ENCODE peak calls at places on chromosomes 4 and X, in nine cellular contexts. T, P, U, I, O, B, G, L and V are unnamed samples.

GRCh38 chr4:154125340-154125739 is 336.5 kb upstream of the SFRP2 start:
- DNase-seq in G (no peak), L (no peak), T (no peak), U (no peak), I (no peak), O (no peak), B (no peak), P (no peak), V (no peak)

GRCh38 chr4:146192060-146192459 is 16.5 kb downstream of the LSM6 start:
- DNase-seq in T (no peak), L (no peak), O (no peak), G (no peak), I (peak; percentile 8), U (no peak), B (no peak), P (no peak), V (no peak)

GRCh38 chr4:136864580-136865185 is 667.6 kb downstream of the PCDH18 start:
- DNase-seq in T (peak; percentile 71), B (peak; percentile 28), U (no peak), O (no peak), G (no peak), P (no peak), L (no peak), I (peak; percentile 68), V (peak; percentile 31)

GRCh38 chrX:34638116-34638515 is 19.0 kb downstream of the TMEM47 start:
- DNase-seq in G (no peak), B (no peak), T (peak; percentile 2), I (peak; percentile 49), U (no peak), L (no peak), O (no peak), P (no peak), V (no peak)

GRCh38 chr4:5638976-5639375 is 69.4 kb downstream of the EVC2 start:
- DNase-seq in O (no peak), B (no peak), T (peak; percentile 33), P (no peak), I (peak; percentile 85), G (no peak), L (no peak), U (no peak), V (peak; percentile 34)

GRCh38 chr4:139585468-139585867 is 29.4 kb upstream of the SETD7 start:
- DNase-seq in I (no peak), P (no peak), T (no peak), G (no peak), L (no peak), U (no peak), B (no peak), O (no peak), V (no peak)

GRCh38 chr4:182277402-182277801 is 34.2 kb downstream of the TENM3 start:
- DNase-seq in G (no peak), U (no peak), B (no peak), T (no peak), I (peak; percentile 60), P (no peak), L (no peak), O (no peak), V (peak; percentile 18)

GRCh38 chr4:87973283-87974169 is 2.0 kb upstream of the SPP1 start:
- DNase-seq in T (peak; percentile 74), I (peak; percentile 96), O (no peak), P (no peak), U (peak; percentile 43), L (no peak), G (peak; percentile 10), B (peak; percentile 60), V (peak; percentile 90)

GRCh38 chr4:46994007-46994405 is 625 bp upstream of the GABRA4 start:
- DNase-seq in L (no peak), B (no peak), I (no peak), G (no peak), U (peak; percentile 15), T (no peak), O (no peak), P (no peak), V (no peak)

GRCh38 chr4:189974056-189974455 is 33.4 kb downstream of the FRG1 start:
- DNase-seq in U (no peak), L (no peak), O (no peak), I (peak; percentile 7), T (peak; percentile 11), G (no peak), P (no peak), B (no peak), V (no peak)

GRCh38 chr4:188826393-188826792 is 687.2 kb downstream of the TRIML1 start:
- DNase-seq in P (no peak), L (no peak), O (no peak), I (no peak), T (no peak), B (no peak), G (no peak), U (no peak), V (no peak)

GRCh38 chrX:97527725-97528124 is 644.0 kb downstream of the RPA4 start:
- DNase-seq in L (no peak), B (no peak), U (no peak), T (no peak), I (no peak), P (no peak), O (no peak), G (no peak), V (no peak)

GRCh38 chrX:132837971-132838370 is 120.5 kb downstream of the HS6ST2 start:
- DNase-seq in I (no peak), P (no peak), L (no peak), G (no peak), B (no peak), U (no peak), T (no peak), O (no peak), V (no peak)

GRCh38 chr4:95318483-95318882 is 230.3 kb downstream of the UNC5C start:
- DNase-seq in I (no peak), L (no peak), B (no peak), T (peak; percentile 1), G (no peak), P (no peak), U (no peak), O (no peak), V (no peak)

GRCh38 chrX:34467437-34467836 is 189.6 kb downstream of the TMEM47 start:
- DNase-seq in U (no peak), O (no peak), T (no peak), I (peak; percentile 5), G (no peak), B (no peak), P (no peak), L (no peak), V (no peak)

GRCh38 chr4:37890501-37891220 is at the start of gene TBC1D1:
- DNase-seq in U (peak; percentile 80), P (no peak), B (no peak), L (no peak), I (peak; percentile 39), G (peak; percentile 30), T (peak; percentile 39), O (peak; percentile 14), V (no peak)

GRCh38 chrX:118773782-118774181 is 46.4 kb downstream of the IL13RA1 start:
- DNase-seq in B (no peak), L (no peak), T (no peak), O (no peak), P (no peak), U (no peak), G (no peak), I (no peak), V (no peak)

GRCh38 chr4:20284990-20285389 is 33.3 kb downstream of the SLIT2 start:
- DNase-seq in U (no peak), P (no peak), G (no peak), B (no peak), O (no peak), I (peak; percentile 66), L (no peak), T (peak; percentile 57), V (peak; percentile 39)

GRCh38 chrX:13836575-13836974 is 19.7 kb upstream of the GPM6B start:
- DNase-seq in U (no peak), T (no peak), L (no peak), I (no peak), G (no peak), P (no peak), O (no peak), B (no peak), V (no peak)

GRCh38 chr4:165610679-165611551 is 232.1 kb downstream of the CPE start:
- DNase-seq in G (no peak), L (no peak), P (no peak), U (no peak), O (no peak), B (no peak), I (no peak), T (no peak), V (no peak)